ENCODE peak calls at places on chromosomes 7 and 10, in nine cellular contexts. N is coronary artery, R is left ventricle myocardium inferior, Q is endothelial cell of umbilical vein, W is brain microvascular endothelial cell, K is A549, H is cardiac fibroblast, O is AG10803, P is fibroblast of mammary gland. Z is an unnamed sample.

GRCh38 chr7:121079425-121080169 is 91.1 kb downstream of the CPED1 start:
- DNase-seq in H (peak), O (peak), Q (no peak), W (peak), N (no peak), R (no peak), K (no peak), P (peak), Z (peak)

GRCh38 chr7:21911341-21911875 is 34.3 kb downstream of the CDCA7L start:
- DNase-seq in O (peak), R (no peak), H (no peak), Q (no peak), K (no peak), P (peak), N (no peak), W (no peak), Z (no peak)

GRCh38 chr10:33142290-33142689 is 184.3 kb upstream of the ITGB1 start:
- DNase-seq in W (no peak), K (no peak), R (peak), H (no peak), O (no peak), P (no peak), N (no peak), Q (no peak), Z (no peak)

GRCh38 chr7:121330053-121330833 is 1.4 kb downstream of the WNT16 start:
- DNase-seq in H (peak), Q (no peak), O (peak), P (no peak), K (no peak), R (no peak), N (no peak), W (no peak), Z (no peak)

GRCh38 chr10:43862756-43863155 is 214.1 kb upstream of the ZNF32 start:
- DNase-seq in N (peak), O (no peak), K (no peak), W (no peak), Q (peak), R (no peak), P (no peak), H (no peak), Z (no peak)

GRCh38 chr10:44310762-44311562 is 73.9 kb downstream of the CXCL12 start:
- DNase-seq in R (peak), P (peak), H (peak), O (peak), K (peak), N (peak), Q (peak), W (peak), Z (peak)

GRCh38 chr7:120344276-120344675 is 71.3 kb downstream of the KCND2 start:
- DNase-seq in N (no peak), Q (no peak), W (peak), K (no peak), H (peak), P (peak), R (no peak), O (no peak), Z (peak)

GRCh38 chr10:124332426-124332825 is 86.3 kb downstream of the OAT start:
- DNase-seq in R (no peak), H (peak), O (peak), Q (no peak), N (no peak), K (no peak), W (peak), P (no peak), Z (peak)

GRCh38 chr7:121041516-121042148 is 53.1 kb downstream of the CPED1 start:
- DNase-seq in O (no peak), R (no peak), H (peak), Q (peak), N (no peak), W (peak), P (peak), K (no peak), Z (no peak)

GRCh38 chr10:75396861-75397570 is 4.5 kb downstream of the ZNF503 start:
- DNase-seq in O (no peak), N (no peak), Q (peak), R (peak), W (no peak), H (peak), P (no peak), K (no peak), Z (no peak)

GRCh38 chr7:68760556-68760955 is 837.7 kb upstream of the AUTS2 start:
- DNase-seq in H (no peak), P (peak), K (peak), R (no peak), Q (no peak), N (no peak), O (peak), W (no peak), Z (no peak)

GRCh38 chr7:18653381-18654155 is 158.0 kb downstream of the HDAC9 start:
- DNase-seq in K (no peak), O (peak), H (peak), N (no peak), P (no peak), R (no peak), W (peak), Q (no peak), Z (no peak)

GRCh38 chr10:132970641-132971438 is 28.5 kb upstream of the CFAP46 start:
- DNase-seq in O (no peak), P (no peak), R (peak), W (no peak), N (no peak), H (no peak), Q (no peak), K (no peak), Z (no peak)

GRCh38 chr10:114631678-114632417 is 26.2 kb downstream of the ABLIM1 start:
- DNase-seq in P (no peak), K (no peak), W (no peak), N (peak), H (no peak), Q (peak), O (no peak), R (peak), Z (no peak)

GRCh38 chr7:148214101-148214500 is 376.5 kb upstream of the C7orf33 start:
- DNase-seq in W (no peak), K (no peak), R (no peak), N (no peak), O (no peak), H (no peak), P (no peak), Q (no peak), Z (no peak)

DNA sequence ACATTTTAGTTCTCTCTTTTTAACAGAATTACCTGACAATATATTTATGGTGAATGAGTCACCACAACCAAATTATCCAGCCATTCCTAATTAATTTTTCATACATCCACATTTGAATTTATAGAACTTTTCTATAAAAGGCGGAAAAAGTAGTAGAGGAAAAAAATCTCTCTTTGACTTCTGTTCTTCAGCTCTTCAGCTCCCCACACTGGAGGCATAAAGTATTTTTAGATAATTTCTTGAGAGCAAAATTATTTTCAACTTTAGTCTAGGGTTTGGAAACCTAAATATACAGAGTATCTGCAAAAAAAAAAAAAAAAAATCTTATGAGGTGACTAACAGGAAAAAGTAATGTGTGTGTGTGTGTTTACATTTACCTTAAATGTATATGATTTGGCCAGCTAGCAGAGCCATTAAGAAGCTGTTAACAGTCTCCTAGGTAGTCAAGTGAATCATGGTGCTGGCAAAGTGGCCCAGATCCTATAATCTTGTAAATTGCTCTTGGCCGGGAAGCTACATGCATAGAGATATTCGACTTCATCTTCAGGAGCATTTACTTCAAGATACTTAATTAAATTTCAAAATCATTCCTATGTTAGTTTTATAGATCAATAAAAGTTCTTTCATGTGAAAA is 383.1 kb upstream of the STEAP1 start:
- DNase-seq in O (no peak), N (no peak), W (no peak), P (no peak), K (no peak), Q (peak), R (no peak), H (peak), Z (no peak)
- TF ChIP-seq CTCF in O (no peak), N (no peak), W (no peak), P (peak), K (no peak), Q (no peak), R (no peak), H (no peak), Z (no peak)

GRCh38 chr7:23272275-23272674 is 25.7 kb downstream of the GPNMB start:
- DNase-seq in O (no peak), H (no peak), Q (no peak), K (no peak), N (no peak), W (no peak), P (no peak), R (no peak), Z (no peak)

GRCh38 chr7:23276947-23277346 is 22.2 kb upstream of the MALSU1 start:
- DNase-seq in Q (no peak), H (no peak), R (no peak), P (no peak), K (no peak), W (no peak), O (no peak), N (no peak), Z (no peak)

GRCh38 chr7:23276381-23276780 is 22.8 kb upstream of the MALSU1 start:
- DNase-seq in P (no peak), R (no peak), K (peak), W (no peak), N (no peak), O (no peak), Q (no peak), H (no peak), Z (peak)

GRCh38 chr7:23275906-23276305 is 23.2 kb upstream of the MALSU1 start:
- DNase-seq in W (no peak), H (no peak), P (no peak), N (no peak), R (no peak), Q (no peak), O (no peak), K (no peak), Z (no peak)

DNA sequence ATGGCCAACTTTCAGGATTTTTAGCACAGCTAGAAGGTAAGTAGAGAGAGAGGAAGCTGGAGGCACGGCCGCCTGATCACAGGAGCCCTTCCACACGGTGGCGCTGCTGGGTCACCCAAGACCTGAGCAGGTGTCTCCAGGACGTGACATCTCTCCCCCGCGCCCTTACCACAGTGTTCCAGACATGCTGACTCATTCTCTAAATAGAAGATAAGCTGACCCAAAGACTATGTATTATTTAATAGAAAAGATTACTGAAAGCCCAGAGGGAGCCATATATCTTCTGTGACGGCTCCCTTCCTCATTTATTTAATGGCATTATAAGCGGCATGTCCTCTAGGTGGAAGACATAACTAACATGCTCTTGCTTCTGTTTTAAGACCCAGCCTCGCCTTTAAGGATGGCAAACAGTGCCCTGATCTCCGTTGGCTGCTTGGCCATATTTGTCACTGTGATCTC is 26.0 kb upstream of the MALSU1 start:
- DNase-seq in W (peak), N (no peak), O (peak), K (peak), H (peak), P (peak), R (peak), Q (peak), Z (peak)
- H3K4me3 ChIP-seq in W (no peak), N (no peak), O (no peak), K (peak), H (no peak), P (no peak), R (no peak), Q (peak), Z (no peak)

GRCh38 chr10:61943699-61944444 is 42.4 kb downstream of the ARID5B start:
- DNase-seq in P (peak), H (peak), K (no peak), W (peak), N (no peak), O (peak), Q (peak), R (no peak), Z (peak)
- TF ChIP-seq CTCF in P (peak), H (peak), K (no peak), W (no peak), N (no peak), O (peak), Q (peak), R (peak), Z (peak)

GRCh38 chr10:70578371-70578947 is 24.1 kb downstream of the PRF1 start:
- DNase-seq in O (peak), Q (no peak), H (peak), N (no peak), R (no peak), K (no peak), P (peak), W (peak), Z (peak)
- H3K4me3 ChIP-seq in O (no peak), Q (no peak), H (no peak), N (no peak), R (no peak), K (no peak), P (no peak), W (no peak), Z (no peak)

DNA sequence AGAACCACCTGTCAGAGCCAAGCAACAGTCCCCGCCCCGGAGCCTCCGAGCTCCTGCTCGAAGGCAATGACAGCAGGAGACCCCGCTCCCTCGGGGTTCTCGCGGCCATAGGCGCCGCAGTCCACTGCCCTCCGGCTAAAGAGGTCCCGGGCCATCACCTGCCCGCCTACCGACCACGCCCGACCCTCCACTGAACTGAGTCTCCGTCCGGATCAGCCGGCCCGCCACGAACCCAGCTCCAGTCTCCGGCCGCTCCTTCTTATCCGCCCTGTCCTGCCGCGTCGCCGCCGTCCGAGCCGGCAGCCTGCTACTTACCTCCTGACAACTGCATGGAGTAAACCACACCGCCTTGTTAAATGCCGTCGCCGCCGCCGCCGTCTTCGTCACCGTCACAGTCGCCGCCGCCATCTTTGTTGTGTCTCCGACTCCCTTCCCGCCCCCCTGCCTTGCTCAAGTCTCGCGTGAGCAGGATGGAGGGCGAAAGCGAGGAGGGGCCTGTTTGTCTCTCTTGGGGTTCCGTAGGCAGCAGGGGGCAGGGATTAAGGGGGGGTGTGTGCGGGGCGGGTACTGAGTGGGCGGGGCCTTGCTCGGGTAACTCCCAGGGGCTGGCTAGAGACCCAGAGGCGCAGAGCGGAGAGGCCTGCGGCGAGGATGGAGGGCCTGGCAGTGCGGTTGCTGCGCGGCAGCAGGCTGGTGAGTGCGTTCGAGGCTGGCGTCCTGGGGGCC is at the start of the genes ACADSB and IKZF5:
- DNase-seq in H (peak), N (peak), W (peak), K (peak), Q (peak), P (peak), O (peak), R (peak), Z (peak)
- TF ChIP-seq CTCF in H (no peak), N (no peak), W (no peak), K (no peak), Q (no peak), P (no peak), O (no peak), R (no peak), Z (no peak)

GRCh38 chr10:86671419-86671818 is 3.1 kb downstream of the LDB3 start:
- DNase-seq in P (no peak), K (no peak), Q (no peak), R (no peak), H (no peak), N (no peak), W (no peak), O (no peak), Z (no peak)

GRCh38 chr10:86673216-86673826 is 5.0 kb downstream of the LDB3 start:
- DNase-seq in O (no peak), W (no peak), Q (no peak), K (no peak), R (no peak), P (no peak), H (no peak), N (no peak), Z (no peak)

GRCh38 chr10:86671985-86672710 is 3.8 kb downstream of the LDB3 start:
- DNase-seq in N (peak), Q (no peak), P (no peak), O (peak), K (no peak), R (peak), W (no peak), H (no peak), Z (no peak)

GRCh38 chr10:86674912-86675311 is 6.6 kb downstream of the LDB3 start:
- DNase-seq in Q (no peak), P (no peak), W (no peak), N (no peak), O (no peak), K (no peak), H (no peak), R (no peak), Z (no peak)

GRCh38 chr10:86673827-86674581 is 5.7 kb downstream of the LDB3 start:
- DNase-seq in H (no peak), W (no peak), R (no peak), K (no peak), O (no peak), Q (no peak), N (peak), P (no peak), Z (no peak)
- H3K4me3 ChIP-seq in H (no peak), W (no peak), R (peak), K (no peak), O (no peak), Q (no peak), N (peak), P (no peak), Z (no peak)